ENCODE peak calls at places on chromosomes 2 and 18, in seven cellular contexts. N, H, I, F, U, E and X are unnamed samples.

GRCh38 chr2:198630384-198630783 is 826.0 kb downstream of the PLCL1 start:
- DNase-seq in N (no peak), H (no peak), I (no peak), F (no peak), U (no peak), E (no peak), X (no peak)

GRCh38 chr18:70072678-70073077 is 125.0 kb upstream of the CD226 start:
- DNase-seq in N (peak), H (no peak), I (no peak), F (no peak), U (no peak), E (peak), X (no peak)

GRCh38 chr2:39338502-39338901 is 94.7 kb upstream of the CDKL4 start:
- DNase-seq in N (no peak), H (no peak), I (no peak), F (no peak), U (no peak), E (no peak), X (no peak)

GRCh38 chr2:141015339-141016047 is 1115.3 kb downstream of the LRP1B start:
- DNase-seq in N (no peak), H (no peak), I (peak), F (no peak), U (no peak), E (no peak), X (no peak)

GRCh38 chr2:95008311-95008710 is 17.2 kb upstream of the MAL start:
- DNase-seq in N (no peak), H (no peak), I (no peak), F (no peak), U (no peak), E (no peak), X (no peak)

GRCh38 chr2:85129861-85130260 is 3.3 kb upstream of the TCF7L1 start:
- DNase-seq in N (no peak), H (no peak), I (no peak), F (no peak), U (no peak), E (no peak), X (no peak)

GRCh38 chr2:109378682-109379081 is 235.1 kb downstream of the SEPTIN10 start:
- DNase-seq in N (no peak), H (peak), I (no peak), F (no peak), U (peak), E (no peak), X (no peak)

GRCh38 chr2:37582911-37583310 is 88.5 kb downstream of the CDC42EP3 start:
- DNase-seq in N (peak), H (no peak), I (no peak), F (no peak), U (no peak), E (no peak), X (no peak)

GRCh38 chr18:12377556-12378553 is 828 bp upstream of the AFG3L2 start:
- DNase-seq in N (peak), H (no peak), I (peak), F (no peak), U (no peak), E (no peak), X (no peak)

GRCh38 chr2:224884188-224884587 is 158.1 kb downstream of the DOCK10 start:
- DNase-seq in N (peak), H (no peak), I (no peak), F (no peak), U (no peak), E (no peak), X (no peak)

GRCh38 chr2:174697267-174697666 is 67.0 kb downstream of the CHRNA1 start:
- DNase-seq in N (peak), H (peak), I (peak), F (peak), U (no peak), E (peak), X (peak)

GRCh38 chr2:195697681-195698220 is 40.7 kb downstream of the SLC39A10 start:
- DNase-seq in N (no peak), H (no peak), I (no peak), F (no peak), U (no peak), E (no peak), X (no peak)

GRCh38 chr2:222690564-222691200 is 19.2 kb downstream of the MOGAT1 start:
- DNase-seq in N (peak), H (peak), I (peak), F (peak), U (peak), E (peak), X (peak)

GRCh38 chr2:167192833-167193232 is 304.6 kb downstream of the XIRP2 start:
- DNase-seq in N (peak), H (no peak), I (no peak), F (no peak), U (no peak), E (no peak), X (no peak)

GRCh38 chr18:13026583-13027270 is 35.6 kb downstream of the CEP192 start:
- DNase-seq in N (no peak), H (no peak), I (no peak), F (no peak), U (no peak), E (no peak), X (no peak)

GRCh38 chr18:49030692-49031443 is 80.1 kb upstream of the SMAD7 start:
- DNase-seq in N (peak), H (no peak), I (no peak), F (no peak), U (peak), E (no peak), X (no peak)

GRCh38 chr2:29561241-29562027 is 360.0 kb downstream of the ALK start:
- DNase-seq in N (peak), H (no peak), I (no peak), F (no peak), U (no peak), E (no peak), X (no peak)

GRCh38 chr2:157866202-157866601 is 9.9 kb downstream of the ACVR1 start:
- DNase-seq in N (peak), H (no peak), I (no peak), F (no peak), U (no peak), E (no peak), X (no peak)

GRCh38 chr18:41372266-41372665 is 582.8 kb upstream of the PIK3C3 start:
- DNase-seq in N (no peak), H (no peak), I (no peak), F (no peak), U (no peak), E (no peak), X (no peak)

GRCh38 chr2:96554293-96555145 is 18.0 kb downstream of the ARID5A start:
- DNase-seq in N (peak), H (peak), I (peak), F (peak), U (peak), E (peak), X (peak)

GRCh38 chr2:74585406-74586182 is 31.1 kb downstream of the DOK1 start:
- DNase-seq in N (no peak), H (no peak), I (no peak), F (no peak), U (peak), E (peak), X (peak)

GRCh38 chr18:61727241-61727640 is 165.6 kb downstream of the RNF152 start:
- DNase-seq in N (peak), H (no peak), I (no peak), F (no peak), U (no peak), E (no peak), X (no peak)

GRCh38 chr2:23900133-23900926 is 26.6 kb downstream of the ATAD2B start:
- DNase-seq in N (peak), H (no peak), I (no peak), F (peak), U (no peak), E (no peak), X (peak)

GRCh38 chr18:76697441-76697901 is 124.9 kb upstream of the ZNF236 start:
- DNase-seq in N (peak), H (no peak), I (no peak), F (no peak), U (peak), E (no peak), X (peak)

GRCh38 chr2:222000326-222000725 is 298.5 kb downstream of the PAX3 start:
- DNase-seq in N (peak), H (no peak), I (no peak), F (peak), U (no peak), E (no peak), X (no peak)

GRCh38 chr18:1965016-1965415 is 606.3 kb downstream of the METTL4 start:
- DNase-seq in N (no peak), H (no peak), I (no peak), F (no peak), U (no peak), E (no peak), X (no peak)

GRCh38 chr2:9703701-9704221 is 73.0 kb upstream of the YWHAQ start:
- DNase-seq in N (peak), H (peak), I (no peak), F (peak), U (no peak), E (peak), X (peak)

GRCh38 chr2:55995206-55995605 is 71.6 kb upstream of the EFEMP1 start:
- DNase-seq in N (peak), H (no peak), I (no peak), F (no peak), U (no peak), E (no peak), X (no peak)

GRCh38 chr2:126658910-126659613 is 3.1 kb downstream of the GYPC start:
- DNase-seq in N (peak), H (no peak), I (peak), F (no peak), U (peak), E (peak), X (peak)

GRCh38 chr18:37320320-37320719 is 245.3 kb downstream of the CELF4 start:
- DNase-seq in N (no peak), H (no peak), I (no peak), F (no peak), U (no peak), E (no peak), X (peak)

GRCh38 chr18:49565656-49566055 is 3.8 kb downstream of the LIPG start:
- DNase-seq in N (peak), H (no peak), I (peak), F (no peak), U (no peak), E (no peak), X (peak)

GRCh38 chr2:216696751-216697560 is 1.6 kb upstream of the IGFBP5 start:
- DNase-seq in N (peak), H (no peak), I (no peak), F (peak), U (no peak), E (no peak), X (no peak)
- H3K4me3 ChIP-seq in N (no peak), H (no peak), I (no peak), F (no peak), U (no peak), E (no peak), X (no peak)

GRCh38 chr2:44934962-44935853 is 6.3 kb upstream of the SIX3 start:
- DNase-seq in N (no peak), H (no peak), I (no peak), F (no peak), U (no peak), E (no peak), X (no peak)

GRCh38 chr2:44933434-44933951 is 8.0 kb upstream of the SIX3 start:
- DNase-seq in N (no peak), H (peak), I (no peak), F (no peak), U (no peak), E (no peak), X (no peak)

GRCh38 chr2:44932564-44933392 is 8.7 kb upstream of the SIX3 start:
- DNase-seq in N (no peak), H (peak), I (no peak), F (no peak), U (no peak), E (no peak), X (no peak)

GRCh38 chr2:44934521-44934961 is 7.0 kb upstream of the SIX3 start:
- DNase-seq in N (no peak), H (no peak), I (no peak), F (no peak), U (no peak), E (no peak), X (no peak)

DNA sequence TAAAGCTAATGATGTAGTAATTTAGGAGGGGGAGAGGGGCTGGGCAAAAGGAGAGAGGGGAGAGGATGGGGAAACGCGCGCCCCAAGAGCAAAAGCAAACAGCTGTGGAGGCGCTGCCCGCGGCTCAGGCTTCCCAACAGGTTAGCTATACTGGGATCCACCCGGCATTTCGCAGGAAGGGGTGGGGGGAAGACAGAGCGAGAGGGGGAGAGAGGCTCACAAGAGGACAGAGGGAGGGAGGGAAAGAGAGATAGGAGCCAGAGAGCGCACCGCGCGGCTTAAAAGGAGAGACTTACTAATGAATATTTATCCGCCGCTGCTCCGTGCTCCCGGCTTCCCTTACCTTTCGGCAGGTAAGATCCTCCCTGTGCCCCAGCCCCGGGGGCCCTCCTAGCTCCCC is 7.5 kb upstream of the SIX3 start:
- DNase-seq in N (no peak), H (no peak), I (no peak), F (no peak), U (no peak), E (no peak), X (no peak)
- H3K4me3 ChIP-seq in N (no peak), H (peak), I (no peak), F (no peak), U (no peak), E (no peak), X (no peak)

GRCh38 chr2:101153811-101154210 is 2.6 kb upstream of the TBC1D8 start:
- DNase-seq in N (no peak), H (no peak), I (no peak), F (no peak), U (no peak), E (no peak), X (no peak)

GRCh38 chr2:101151141-101151858 is at the start of gene TBC1D8:
- DNase-seq in N (peak), H (peak), I (peak), F (peak), U (peak), E (peak), X (peak)

GRCh38 chr2:101153077-101153707 is 2.0 kb upstream of the TBC1D8 start:
- DNase-seq in N (no peak), H (no peak), I (no peak), F (no peak), U (no peak), E (no peak), X (no peak)

GRCh38 chr2:101151859-101152194 is 645 bp upstream of the TBC1D8 start:
- DNase-seq in N (no peak), H (no peak), I (peak), F (no peak), U (no peak), E (peak), X (peak)

DNA sequence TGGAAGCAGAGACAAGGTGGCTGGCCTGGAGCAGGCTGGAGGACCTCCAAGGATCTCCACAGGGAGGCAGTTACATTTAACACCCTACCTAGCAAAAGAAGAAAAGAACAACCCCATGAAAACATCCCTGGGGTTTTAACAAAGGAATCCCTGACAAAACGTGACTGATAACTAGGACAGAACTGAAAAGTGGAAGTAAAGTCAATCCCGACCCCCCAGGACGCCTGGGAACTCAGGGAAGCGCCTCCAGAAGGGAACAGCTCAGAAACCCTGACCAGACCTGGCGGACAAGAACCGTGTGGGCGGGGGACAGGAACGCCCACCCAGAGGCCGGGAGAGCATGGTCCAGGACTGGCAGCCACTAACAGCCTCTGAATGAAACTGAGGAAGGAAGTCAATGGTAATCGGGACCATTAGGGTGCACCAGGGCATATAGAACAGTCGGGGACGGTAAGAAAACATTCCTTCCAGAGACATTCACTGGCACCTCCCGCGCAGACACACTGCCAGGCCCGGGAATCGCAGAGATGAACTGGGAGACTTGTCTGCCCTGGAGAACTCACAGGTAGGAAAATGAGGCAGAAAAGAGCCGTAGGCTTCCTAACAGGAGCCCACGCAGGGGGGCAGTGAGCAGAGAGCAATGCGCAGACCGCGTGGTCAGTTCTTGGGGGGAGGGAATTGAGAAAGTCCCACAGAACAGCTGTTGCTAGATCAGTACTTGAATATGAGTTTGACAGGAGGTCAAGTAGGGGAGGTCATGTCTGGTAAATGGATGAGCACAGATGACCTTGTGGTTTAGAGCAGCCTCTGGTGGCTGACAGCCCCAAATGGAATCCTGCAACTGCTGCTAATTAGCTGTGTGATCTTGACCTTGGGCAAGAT is 1.3 kb upstream of the TBC1D8 start:
- DNase-seq in N (peak), H (peak), I (peak), F (peak), U (peak), E (peak), X (peak)
- H3K4me3 ChIP-seq in N (peak), H (peak), I (peak), F (peak), U (peak), E (peak), X (peak)

DNA sequence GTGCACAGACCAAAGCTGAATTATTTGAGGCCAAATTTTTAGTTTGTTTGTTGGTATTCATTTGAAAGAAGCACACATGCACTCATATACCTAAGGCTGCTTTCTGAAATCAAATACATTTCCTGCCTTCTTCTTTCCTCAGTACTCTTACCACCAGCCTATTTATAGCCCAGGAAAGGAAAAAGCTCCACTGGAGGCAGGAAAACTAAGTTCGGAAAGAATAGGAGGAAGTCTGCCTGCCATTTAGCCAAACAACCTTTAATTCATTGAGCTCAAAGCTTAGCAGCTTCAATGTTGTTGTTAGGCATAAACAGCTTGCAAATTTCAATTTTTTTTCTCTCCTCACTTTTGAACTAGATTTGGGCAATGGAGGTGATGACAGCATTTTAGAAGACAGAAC is 40.4 kb upstream of the RASGRP3 start:
- DNase-seq in N (no peak), H (no peak), I (no peak), F (no peak), U (no peak), E (no peak), X (no peak)
- H3K4me3 ChIP-seq in N (no peak), H (no peak), I (peak), F (no peak), U (peak), E (no peak), X (no peak)

DNA sequence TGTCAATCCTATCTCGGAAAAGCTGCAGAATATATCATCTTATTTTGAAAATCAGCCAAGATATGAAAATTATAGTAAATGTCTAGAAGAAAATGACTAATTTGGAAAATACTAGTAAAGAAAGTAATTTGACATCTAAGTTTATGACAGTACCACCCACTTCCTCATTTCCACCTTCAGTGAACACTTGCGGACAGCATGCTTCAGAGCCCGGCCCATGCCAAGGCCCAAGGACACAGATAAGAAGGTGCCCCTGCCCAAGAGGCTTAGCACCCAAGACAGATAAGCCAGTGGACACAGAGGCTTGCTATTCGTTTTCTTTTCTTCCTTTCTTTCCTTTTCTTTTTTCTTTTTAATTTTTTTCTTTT is 4.8 kb upstream of the KCNG2 start:
- DNase-seq in N (no peak), H (no peak), I (no peak), F (no peak), U (peak), E (no peak), X (no peak)
- H3K4me3 ChIP-seq in N (no peak), H (no peak), I (no peak), F (no peak), U (no peak), E (no peak), X (no peak)

GRCh38 chr2:229129738-229130371 is 141.2 kb downstream of the PID1 start:
- DNase-seq in N (peak), H (no peak), I (peak), F (no peak), U (no peak), E (no peak), X (peak)
- H3K4me3 ChIP-seq in N (no peak), H (no peak), I (no peak), F (no peak), U (no peak), E (no peak), X (no peak)

DNA sequence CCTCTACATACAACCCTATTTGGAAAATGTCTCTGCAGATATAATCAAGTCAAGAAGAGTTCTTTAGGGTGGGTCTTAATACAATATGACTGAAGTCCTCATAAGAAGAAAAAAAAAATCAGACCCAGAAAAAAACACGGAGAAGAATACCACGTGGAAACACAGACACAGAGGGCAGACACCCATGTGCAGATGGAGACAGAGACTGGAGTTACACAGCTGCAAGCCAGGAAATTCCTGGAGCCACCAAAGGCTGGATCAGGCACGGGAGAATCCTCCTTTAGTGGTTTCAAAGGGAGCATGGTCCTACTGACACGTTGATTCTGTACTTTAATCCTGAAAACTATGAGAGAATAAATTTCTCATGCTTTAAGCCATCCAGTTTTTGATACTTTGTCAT is 529.3 kb downstream of the IRS1 start:
- DNase-seq in N (no peak), H (no peak), I (no peak), F (no peak), U (no peak), E (no peak), X (no peak)
- H3K4me3 ChIP-seq in N (no peak), H (no peak), I (no peak), F (no peak), U (no peak), E (no peak), X (no peak)